ENCODE peak calls at places on chromosomes 12 and 14, in five cellular contexts. One of them, this sample, is unnamed.

GRCh38 chr12:108133482-108133881 is 4.4 kb downstream of the WSCD2 start:
- DNase-seq in CD4-positive, CD25-positive, alpha-beta regulatory T cell: no peak
- DNase-seq in cardiac muscle cell: no peak
- DNase-seq in sigmoid colon: no peak
- DNase-seq in adrenal gland: no peak
- DNase-seq in this sample: no peak

GRCh38 chr14:100573009-100573756 is 14.0 kb downstream of the BEGAIN start:
- DNase-seq in CD4-positive, CD25-positive, alpha-beta regulatory T cell: no peak
- DNase-seq in cardiac muscle cell: no peak
- DNase-seq in sigmoid colon: no peak
- DNase-seq in adrenal gland: no peak
- DNase-seq in this sample: no peak

GRCh38 chr14:94884616-94885230 is 114.8 kb upstream of the GSC start:
- DNase-seq in CD4-positive, CD25-positive, alpha-beta regulatory T cell: no peak
- DNase-seq in cardiac muscle cell: no peak
- DNase-seq in sigmoid colon: no peak
- DNase-seq in adrenal gland: no peak
- DNase-seq in this sample: no peak

GRCh38 chr12:49187184-49187583 is 1.7 kb downstream of the TUBA1A start:
- DNase-seq in CD4-positive, CD25-positive, alpha-beta regulatory T cell: no peak
- DNase-seq in cardiac muscle cell: peak; percentile 54
- DNase-seq in sigmoid colon: peak; percentile 81
- DNase-seq in adrenal gland: peak; percentile 78
- DNase-seq in this sample: no peak

GRCh38 chr14:73723411-73723798 is 9.2 kb upstream of the PNMA1 start:
- DNase-seq in CD4-positive, CD25-positive, alpha-beta regulatory T cell: peak; percentile 43
- DNase-seq in cardiac muscle cell: peak; percentile 60
- DNase-seq in sigmoid colon: no peak
- DNase-seq in adrenal gland: no peak
- DNase-seq in this sample: no peak

GRCh38 chr12:122003646-122004611 is 17.8 kb upstream of the BCL7A start:
- DNase-seq in CD4-positive, CD25-positive, alpha-beta regulatory T cell: no peak
- DNase-seq in cardiac muscle cell: peak; percentile 31
- DNase-seq in sigmoid colon: no peak
- DNase-seq in adrenal gland: no peak
- DNase-seq in this sample: no peak

GRCh38 chr12:124694846-124695497 is 127.6 kb upstream of the NCOR2 start:
- DNase-seq in CD4-positive, CD25-positive, alpha-beta regulatory T cell: no peak
- DNase-seq in cardiac muscle cell: peak; percentile 84
- DNase-seq in sigmoid colon: no peak
- DNase-seq in adrenal gland: no peak
- DNase-seq in this sample: no peak

GRCh38 chr12:128458301-128458974 is 191.5 kb downstream of the TMEM132C start:
- DNase-seq in CD4-positive, CD25-positive, alpha-beta regulatory T cell: no peak
- DNase-seq in cardiac muscle cell: no peak
- DNase-seq in sigmoid colon: no peak
- DNase-seq in adrenal gland: no peak
- DNase-seq in this sample: no peak

GRCh38 chr12:8779862-8780261 is 42.6 kb upstream of the A2ML1 start:
- DNase-seq in CD4-positive, CD25-positive, alpha-beta regulatory T cell: no peak
- DNase-seq in cardiac muscle cell: no peak
- DNase-seq in sigmoid colon: no peak
- DNase-seq in adrenal gland: no peak
- DNase-seq in this sample: no peak

GRCh38 chr12:31591308-31591901 is 469 bp upstream of the DENND5B start:
- DNase-seq in CD4-positive, CD25-positive, alpha-beta regulatory T cell: no peak
- DNase-seq in cardiac muscle cell: peak; percentile 59
- DNase-seq in sigmoid colon: peak; percentile 68
- DNase-seq in adrenal gland: peak; percentile 77
- DNase-seq in this sample: no peak

GRCh38 chr12:54136844-54137580 is 51.8 kb downstream of the SMUG1 start:
- DNase-seq in CD4-positive, CD25-positive, alpha-beta regulatory T cell: no peak
- DNase-seq in cardiac muscle cell: no peak
- DNase-seq in sigmoid colon: no peak
- DNase-seq in adrenal gland: no peak
- DNase-seq in this sample: no peak

GRCh38 chr12:54133663-54134375 is 55.0 kb downstream of the SMUG1 start:
- DNase-seq in CD4-positive, CD25-positive, alpha-beta regulatory T cell: no peak
- DNase-seq in cardiac muscle cell: no peak
- DNase-seq in sigmoid colon: no peak
- DNase-seq in adrenal gland: no peak
- DNase-seq in this sample: no peak

GRCh38 chr12:54134850-54135249 is 53.9 kb downstream of the SMUG1 start:
- DNase-seq in CD4-positive, CD25-positive, alpha-beta regulatory T cell: no peak
- DNase-seq in cardiac muscle cell: no peak
- DNase-seq in sigmoid colon: no peak
- DNase-seq in adrenal gland: no peak
- DNase-seq in this sample: no peak

GRCh38 chr12:54134395-54134794 is 54.4 kb downstream of the SMUG1 start:
- DNase-seq in CD4-positive, CD25-positive, alpha-beta regulatory T cell: no peak
- DNase-seq in cardiac muscle cell: no peak
- DNase-seq in sigmoid colon: no peak
- DNase-seq in adrenal gland: no peak
- DNase-seq in this sample: no peak

GRCh38 chr12:54135621-54136027 is 53.2 kb downstream of the SMUG1 start:
- DNase-seq in CD4-positive, CD25-positive, alpha-beta regulatory T cell: no peak
- DNase-seq in cardiac muscle cell: no peak
- DNase-seq in sigmoid colon: no peak
- DNase-seq in adrenal gland: no peak
- DNase-seq in this sample: no peak
- H3K9me3 ChIP-seq in CD4-positive, CD25-positive, alpha-beta regulatory T cell: no peaks in the 10 kb centered on the region
- H3K9me3 ChIP-seq in cardiac muscle cell: no peaks in the 10 kb centered on the region
- H3K9me3 ChIP-seq in sigmoid colon: no peaks in the 10 kb centered on the region
- H3K9me3 ChIP-seq in adrenal gland: no peaks in the 10 kb centered on the region
- H3K9me3 ChIP-seq in this sample: no peaks in the 10 kb centered on the region

GRCh38 chr14:104085889-104086201 is 345 bp downstream of the ASPG start:
- DNase-seq in CD4-positive, CD25-positive, alpha-beta regulatory T cell: no peak
- DNase-seq in cardiac muscle cell: no peak
- DNase-seq in sigmoid colon: no peak
- DNase-seq in adrenal gland: no peak
- DNase-seq in this sample: no peak

GRCh38 chr14:104085032-104085888 is at the start of gene ASPG:
- DNase-seq in CD4-positive, CD25-positive, alpha-beta regulatory T cell: no peak
- DNase-seq in cardiac muscle cell: peak; percentile 7
- DNase-seq in sigmoid colon: peak; percentile 63
- DNase-seq in adrenal gland: no peak
- DNase-seq in this sample: no peak

GRCh38 chr14:104086661-104087461 is 1.4 kb downstream of the ASPG start:
- DNase-seq in CD4-positive, CD25-positive, alpha-beta regulatory T cell: no peak
- DNase-seq in cardiac muscle cell: no peak
- DNase-seq in sigmoid colon: no peak
- DNase-seq in adrenal gland: no peak
- DNase-seq in this sample: no peak

GRCh38 chr14:104087505-104087904 is 2.0 kb downstream of the ASPG start:
- DNase-seq in CD4-positive, CD25-positive, alpha-beta regulatory T cell: no peak
- DNase-seq in cardiac muscle cell: no peak
- DNase-seq in sigmoid colon: no peak
- DNase-seq in adrenal gland: no peak
- DNase-seq in this sample: no peak

DNA sequence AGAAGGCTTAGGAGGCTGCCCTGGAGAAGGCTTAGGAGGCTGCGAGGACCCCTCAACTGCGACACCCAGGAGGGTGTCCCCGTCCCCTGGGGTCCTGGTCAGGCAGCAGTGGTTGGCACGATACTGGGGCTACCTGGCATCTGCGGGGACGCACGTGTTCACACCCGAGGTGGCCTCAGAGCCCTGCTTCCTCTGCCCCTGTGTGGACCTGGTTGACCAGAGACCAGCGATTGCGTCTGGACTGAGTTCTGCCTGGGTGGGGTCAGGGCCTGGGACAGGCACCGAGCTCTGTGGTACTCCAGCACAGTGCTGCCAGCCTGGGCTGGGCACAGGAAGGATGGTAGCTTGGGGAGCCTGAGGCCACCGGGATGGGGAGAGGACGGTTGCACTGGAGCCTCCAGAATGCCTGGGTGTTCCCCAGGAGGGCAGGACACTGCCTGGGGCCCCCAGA is 735 bp downstream of the ASPG start:
- DNase-seq in CD4-positive, CD25-positive, alpha-beta regulatory T cell: no peak
- DNase-seq in cardiac muscle cell: no peak
- DNase-seq in sigmoid colon: no peak
- DNase-seq in adrenal gland: no peak
- DNase-seq in this sample: no peak
- H3K4me3 ChIP-seq in CD4-positive, CD25-positive, alpha-beta regulatory T cell: no peak overlapping the region
- H3K4me3 ChIP-seq in cardiac muscle cell: no peak overlapping the region
- H3K4me3 ChIP-seq in sigmoid colon: no peak overlapping the region
- H3K4me3 ChIP-seq in adrenal gland: no peak overlapping the region
- H3K4me3 ChIP-seq in this sample: no peak overlapping the region

GRCh38 chr12:132103542-132104308 is 40.4 kb downstream of the DDX51 start:
- DNase-seq in CD4-positive, CD25-positive, alpha-beta regulatory T cell: no peak
- DNase-seq in cardiac muscle cell: no peak
- DNase-seq in sigmoid colon: peak; percentile 40
- DNase-seq in adrenal gland: no peak
- DNase-seq in this sample: no peak

GRCh38 chr12:132095520-132096409 is 48.4 kb downstream of the DDX51 start:
- DNase-seq in CD4-positive, CD25-positive, alpha-beta regulatory T cell: no peak
- DNase-seq in cardiac muscle cell: no peak
- DNase-seq in sigmoid colon: peak; percentile 32
- DNase-seq in adrenal gland: peak; percentile 43
- DNase-seq in this sample: no peak

GRCh38 chr12:132102297-132102696 is 41.8 kb downstream of the DDX51 start:
- DNase-seq in CD4-positive, CD25-positive, alpha-beta regulatory T cell: no peak
- DNase-seq in cardiac muscle cell: no peak
- DNase-seq in sigmoid colon: peak; percentile 25
- DNase-seq in adrenal gland: no peak
- DNase-seq in this sample: no peak

GRCh38 chr12:132100306-132101065 is 43.6 kb downstream of the DDX51 start:
- DNase-seq in CD4-positive, CD25-positive, alpha-beta regulatory T cell: no peak
- DNase-seq in cardiac muscle cell: no peak
- DNase-seq in sigmoid colon: peak; percentile 41
- DNase-seq in adrenal gland: peak; percentile 46
- DNase-seq in this sample: no peak

DNA sequence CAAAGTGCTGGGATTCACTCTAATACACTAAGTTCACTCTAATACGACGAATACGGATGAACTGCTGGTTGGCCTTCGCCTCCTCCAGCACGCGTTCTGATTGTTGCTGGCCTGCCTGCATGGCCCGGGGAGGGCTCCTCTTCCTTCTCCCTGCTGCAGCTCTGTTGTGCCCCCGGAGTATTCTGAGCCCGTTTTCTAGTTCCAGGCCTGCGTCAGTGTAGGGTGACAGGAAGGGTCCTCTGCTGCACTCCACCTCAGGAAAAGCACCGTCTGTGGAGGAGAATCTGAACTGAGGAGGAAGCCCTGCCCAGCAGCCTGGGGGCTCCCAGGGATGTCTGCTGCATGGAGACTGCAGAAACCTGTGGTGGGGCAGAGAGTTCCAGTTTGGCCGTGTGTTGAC is 44.4 kb downstream of the DDX51 start:
- DNase-seq in CD4-positive, CD25-positive, alpha-beta regulatory T cell: no peak
- DNase-seq in cardiac muscle cell: no peak
- DNase-seq in sigmoid colon: peak; percentile 19
- DNase-seq in adrenal gland: peak; percentile 44
- DNase-seq in this sample: no peak
- H3K27ac ChIP-seq in CD4-positive, CD25-positive, alpha-beta regulatory T cell: no peak overlapping the region
- H3K27ac ChIP-seq in cardiac muscle cell: no peak overlapping the region
- H3K27ac ChIP-seq in sigmoid colon: no peak overlapping the region
- H3K27ac ChIP-seq in adrenal gland: no peak overlapping the region
- H3K27ac ChIP-seq in this sample: no peak overlapping the region

GRCh38 chr12:53510181-53510812 is 3.0 kb upstream of the NPFF start:
- DNase-seq in CD4-positive, CD25-positive, alpha-beta regulatory T cell: no peak
- DNase-seq in cardiac muscle cell: no peak
- DNase-seq in sigmoid colon: peak; percentile 61
- DNase-seq in adrenal gland: no peak
- DNase-seq in this sample: no peak
- H3K9me3 ChIP-seq in CD4-positive, CD25-positive, alpha-beta regulatory T cell: no peaks in the 10 kb centered on the region
- H3K9me3 ChIP-seq in cardiac muscle cell: no peaks in the 10 kb centered on the region
- H3K9me3 ChIP-seq in sigmoid colon: no peaks in the 10 kb centered on the region
- H3K9me3 ChIP-seq in adrenal gland: no peaks in the 10 kb centered on the region
- H3K9me3 ChIP-seq in this sample: no peaks in the 10 kb centered on the region

GRCh38 chr14:104175041-104175440 is 36.7 kb downstream of the KIF26A start:
- DNase-seq in CD4-positive, CD25-positive, alpha-beta regulatory T cell: no peak
- DNase-seq in cardiac muscle cell: no peak
- DNase-seq in sigmoid colon: no peak
- DNase-seq in adrenal gland: no peak
- DNase-seq in this sample: no peak

GRCh38 chr14:104177411-104177810 is 39.0 kb downstream of the KIF26A start:
- DNase-seq in CD4-positive, CD25-positive, alpha-beta regulatory T cell: no peak
- DNase-seq in cardiac muscle cell: no peak
- DNase-seq in sigmoid colon: no peak
- DNase-seq in adrenal gland: no peak
- DNase-seq in this sample: no peak

GRCh38 chr14:104174051-104174450 is 35.7 kb downstream of the KIF26A start:
- DNase-seq in CD4-positive, CD25-positive, alpha-beta regulatory T cell: no peak
- DNase-seq in cardiac muscle cell: no peak
- DNase-seq in sigmoid colon: no peak
- DNase-seq in adrenal gland: no peak
- DNase-seq in this sample: no peak

GRCh38 chr14:104176611-104177010 is 38.2 kb downstream of the KIF26A start:
- DNase-seq in CD4-positive, CD25-positive, alpha-beta regulatory T cell: no peak
- DNase-seq in cardiac muscle cell: no peak
- DNase-seq in sigmoid colon: no peak
- DNase-seq in adrenal gland: no peak
- DNase-seq in this sample: no peak

DNA sequence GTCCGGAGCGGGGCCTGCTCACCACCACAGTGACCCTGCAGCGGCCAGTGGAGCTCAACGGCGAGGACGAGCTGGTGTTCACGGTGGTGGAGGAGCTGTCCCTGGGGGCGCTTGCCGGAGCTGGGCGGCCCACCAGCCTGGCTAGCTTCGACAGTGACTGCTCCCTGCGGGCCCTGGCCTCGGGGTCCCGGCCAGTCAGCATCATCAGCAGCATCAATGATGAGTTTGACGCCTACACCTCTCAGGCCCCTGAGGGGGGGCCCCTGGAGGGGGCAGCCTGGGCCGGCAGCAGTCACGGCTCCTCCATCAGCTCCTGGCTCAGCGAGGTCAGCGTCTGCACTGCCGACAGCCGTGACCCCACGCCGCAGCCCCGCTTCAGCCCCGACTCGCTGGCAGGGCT is 37.4 kb downstream of the KIF26A start:
- DNase-seq in CD4-positive, CD25-positive, alpha-beta regulatory T cell: no peak
- DNase-seq in cardiac muscle cell: no peak
- DNase-seq in sigmoid colon: no peak
- DNase-seq in adrenal gland: no peak
- DNase-seq in this sample: no peak
- H3K4me3 ChIP-seq in CD4-positive, CD25-positive, alpha-beta regulatory T cell: no peak overlapping the region
- H3K4me3 ChIP-seq in cardiac muscle cell: no peak overlapping the region
- H3K4me3 ChIP-seq in sigmoid colon: no peak overlapping the region
- H3K4me3 ChIP-seq in adrenal gland: no peak overlapping the region
- H3K4me3 ChIP-seq in this sample: no peak overlapping the region